ENCODE peak calls at places on chromosomes 2 and 18, in seven cellular contexts. One of them, this sample, is unnamed.

GRCh38 chr2:68115965-68116364 is 41.7 kb upstream of the PNO1 start:
- DNase-seq in neural progenitor cell: no peak
- DNase-seq in fibroblast of lung: no peak
- DNase-seq in astrocyte of the cerebellum: no peak
- DNase-seq in PC-9: no peak
- DNase-seq in uterus: no peak
- DNase-seq in colonic mucosa: no peak
- DNase-seq in this sample: no peak

GRCh38 chr18:46237891-46238290 is 133.7 kb downstream of the HAUS1 start:
- DNase-seq in neural progenitor cell: no peak
- DNase-seq in fibroblast of lung: no peak
- DNase-seq in astrocyte of the cerebellum: no peak
- DNase-seq in PC-9: no peak
- DNase-seq in uterus: no peak
- DNase-seq in colonic mucosa: no peak
- DNase-seq in this sample: no peak

GRCh38 chr2:39107156-39107555 is 13.7 kb downstream of the SOS1 start:
- DNase-seq in neural progenitor cell: peak
- DNase-seq in fibroblast of lung: peak
- DNase-seq in astrocyte of the cerebellum: no peak
- DNase-seq in PC-9: no peak
- DNase-seq in uterus: no peak
- DNase-seq in colonic mucosa: no peak
- DNase-seq in this sample: no peak

GRCh38 chr2:84894131-84894586 is 11.3 kb upstream of the TMSB10 start:
- DNase-seq in neural progenitor cell: peak
- DNase-seq in fibroblast of lung: no peak
- DNase-seq in astrocyte of the cerebellum: no peak
- DNase-seq in PC-9: peak
- DNase-seq in uterus: no peak
- DNase-seq in colonic mucosa: no peak
- DNase-seq in this sample: no peak

GRCh38 chr2:68901561-68901960 is 30.4 kb upstream of the BMP10 start:
- DNase-seq in neural progenitor cell: no peak
- DNase-seq in fibroblast of lung: no peak
- DNase-seq in astrocyte of the cerebellum: no peak
- DNase-seq in PC-9: no peak
- DNase-seq in uterus: no peak
- DNase-seq in colonic mucosa: no peak
- DNase-seq in this sample: no peak

GRCh38 chr2:149863227-149863626 is 275.7 kb upstream of the MMADHC start:
- DNase-seq in neural progenitor cell: no peak
- DNase-seq in fibroblast of lung: no peak
- DNase-seq in astrocyte of the cerebellum: no peak
- DNase-seq in PC-9: no peak
- DNase-seq in uterus: no peak
- DNase-seq in colonic mucosa: no peak
- DNase-seq in this sample: no peak

GRCh38 chr2:64840419-64840818 is 148.8 kb upstream of the SLC1A4 start:
- DNase-seq in neural progenitor cell: no peak
- DNase-seq in fibroblast of lung: peak
- DNase-seq in astrocyte of the cerebellum: no peak
- DNase-seq in PC-9: no peak
- DNase-seq in uterus: no peak
- DNase-seq in colonic mucosa: no peak
- DNase-seq in this sample: no peak

GRCh38 chr2:216478791-216479190 is 19.9 kb upstream of the RPL37A start:
- DNase-seq in neural progenitor cell: no peak
- DNase-seq in fibroblast of lung: no peak
- DNase-seq in astrocyte of the cerebellum: no peak
- DNase-seq in PC-9: no peak
- DNase-seq in uterus: no peak
- DNase-seq in colonic mucosa: no peak
- DNase-seq in this sample: no peak

GRCh38 chr18:39561136-39561535 is 1995.5 kb upstream of the CELF4 start:
- DNase-seq in neural progenitor cell: no peak
- DNase-seq in fibroblast of lung: peak
- DNase-seq in astrocyte of the cerebellum: peak
- DNase-seq in PC-9: no peak
- DNase-seq in uterus: no peak
- DNase-seq in colonic mucosa: no peak
- DNase-seq in this sample: no peak

GRCh38 chr2:44005831-44006230 is 10.0 kb upstream of the LRPPRC start:
- DNase-seq in neural progenitor cell: no peak
- DNase-seq in fibroblast of lung: no peak
- DNase-seq in astrocyte of the cerebellum: no peak
- DNase-seq in PC-9: no peak
- DNase-seq in uterus: no peak
- DNase-seq in colonic mucosa: no peak
- DNase-seq in this sample: no peak

GRCh38 chr18:10376735-10377134 is 77.7 kb upstream of the APCDD1 start:
- DNase-seq in neural progenitor cell: no peak
- DNase-seq in fibroblast of lung: no peak
- DNase-seq in astrocyte of the cerebellum: peak
- DNase-seq in PC-9: no peak
- DNase-seq in uterus: no peak
- DNase-seq in colonic mucosa: no peak
- DNase-seq in this sample: no peak

GRCh38 chr2:55089716-55090115 is 39.5 kb upstream of the RTN4 start:
- DNase-seq in neural progenitor cell: no peak
- DNase-seq in fibroblast of lung: no peak
- DNase-seq in astrocyte of the cerebellum: no peak
- DNase-seq in PC-9: no peak
- DNase-seq in uterus: no peak
- DNase-seq in colonic mucosa: no peak
- DNase-seq in this sample: no peak

GRCh38 chr2:196729418-196729817 is 70.1 kb downstream of the GTF3C3 start:
- DNase-seq in neural progenitor cell: no peak
- DNase-seq in fibroblast of lung: no peak
- DNase-seq in astrocyte of the cerebellum: no peak
- DNase-seq in PC-9: no peak
- DNase-seq in uterus: no peak
- DNase-seq in colonic mucosa: no peak
- DNase-seq in this sample: no peak

GRCh38 chr18:49127606-49128190 is 176.9 kb upstream of the SMAD7 start:
- DNase-seq in neural progenitor cell: no peak
- DNase-seq in fibroblast of lung: no peak
- DNase-seq in astrocyte of the cerebellum: no peak
- DNase-seq in PC-9: no peak
- DNase-seq in uterus: no peak
- DNase-seq in colonic mucosa: no peak
- DNase-seq in this sample: no peak

GRCh38 chr2:199861116-199861774 is 10.3 kb upstream of the FTCDNL1 start:
- DNase-seq in neural progenitor cell: no peak
- DNase-seq in fibroblast of lung: peak
- DNase-seq in astrocyte of the cerebellum: no peak
- DNase-seq in PC-9: no peak
- DNase-seq in uterus: no peak
- DNase-seq in colonic mucosa: no peak
- DNase-seq in this sample: peak

GRCh38 chr2:222707689-222708273 is 36.3 kb downstream of the MOGAT1 start:
- DNase-seq in neural progenitor cell: no peak
- DNase-seq in fibroblast of lung: peak
- DNase-seq in astrocyte of the cerebellum: no peak
- DNase-seq in PC-9: peak
- DNase-seq in uterus: no peak
- DNase-seq in colonic mucosa: no peak
- DNase-seq in this sample: no peak

GRCh38 chr18:58314284-58314683 is 270.3 kb downstream of the NEDD4L start:
- DNase-seq in neural progenitor cell: no peak
- DNase-seq in fibroblast of lung: peak
- DNase-seq in astrocyte of the cerebellum: peak
- DNase-seq in PC-9: peak
- DNase-seq in uterus: peak
- DNase-seq in colonic mucosa: no peak
- DNase-seq in this sample: peak

GRCh38 chr2:237180225-237180624 is 94.5 kb downstream of the COPS8 start:
- DNase-seq in neural progenitor cell: no peak
- DNase-seq in fibroblast of lung: peak
- DNase-seq in astrocyte of the cerebellum: no peak
- DNase-seq in PC-9: no peak
- DNase-seq in uterus: no peak
- DNase-seq in colonic mucosa: no peak
- DNase-seq in this sample: no peak

GRCh38 chr18:76997951-76998808 is 134.4 kb downstream of the MBP start:
- DNase-seq in neural progenitor cell: no peak
- DNase-seq in fibroblast of lung: no peak
- DNase-seq in astrocyte of the cerebellum: no peak
- DNase-seq in PC-9: no peak
- DNase-seq in uterus: no peak
- DNase-seq in colonic mucosa: no peak
- DNase-seq in this sample: no peak
- TF ChIP-seq CTCF in neural progenitor cell: no peak
- TF ChIP-seq CTCF in fibroblast of lung: no peak
- TF ChIP-seq CTCF in astrocyte of the cerebellum: no peak
- TF ChIP-seq CTCF in PC-9: no peak
- TF ChIP-seq CTCF in uterus: no peak
- TF ChIP-seq CTCF in colonic mucosa: no peak
- TF ChIP-seq CTCF in this sample: no peak

DNA sequence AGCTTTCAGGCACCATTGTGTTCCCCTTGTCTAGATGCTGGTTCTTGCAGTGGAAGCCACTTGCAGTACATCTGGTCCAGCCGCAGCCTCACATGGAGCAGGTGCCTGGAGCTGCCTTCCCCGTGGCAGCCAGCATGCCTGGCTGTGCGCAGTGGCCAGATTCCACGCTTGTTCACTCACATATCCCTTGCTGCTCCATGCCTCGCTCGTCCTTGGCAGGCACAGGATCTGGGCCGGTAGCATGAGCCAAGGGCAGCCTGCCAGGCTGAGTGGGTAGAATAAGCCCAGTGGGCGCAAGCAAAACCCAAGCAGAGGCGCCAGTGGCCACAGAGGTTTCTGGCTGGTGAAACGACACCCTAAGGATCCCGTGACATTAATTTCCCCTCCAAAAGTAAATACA is 20.6 kb downstream of the TMX3 start:
- DNase-seq in neural progenitor cell: no peak
- DNase-seq in fibroblast of lung: no peak
- DNase-seq in astrocyte of the cerebellum: no peak
- DNase-seq in PC-9: no peak
- DNase-seq in uterus: no peak
- DNase-seq in colonic mucosa: no peak
- DNase-seq in this sample: no peak
- H3K4me3 ChIP-seq in neural progenitor cell: no peak
- H3K4me3 ChIP-seq in fibroblast of lung: no peak
- H3K4me3 ChIP-seq in astrocyte of the cerebellum: no peak
- H3K4me3 ChIP-seq in PC-9: no peak
- H3K4me3 ChIP-seq in uterus: no peak
- H3K4me3 ChIP-seq in colonic mucosa: no peak
- H3K4me3 ChIP-seq in this sample: no peak

GRCh38 chr2:159558479-159558878 is 57.9 kb downstream of the BAZ2B start:
- DNase-seq in neural progenitor cell: no peak
- DNase-seq in fibroblast of lung: no peak
- DNase-seq in astrocyte of the cerebellum: peak
- DNase-seq in PC-9: no peak
- DNase-seq in uterus: no peak
- DNase-seq in colonic mucosa: no peak
- DNase-seq in this sample: no peak

GRCh38 chr2:159559034-159559433 is 57.3 kb downstream of the BAZ2B start:
- DNase-seq in neural progenitor cell: no peak
- DNase-seq in fibroblast of lung: no peak
- DNase-seq in astrocyte of the cerebellum: no peak
- DNase-seq in PC-9: no peak
- DNase-seq in uterus: no peak
- DNase-seq in colonic mucosa: no peak
- DNase-seq in this sample: no peak

GRCh38 chr2:159561242-159561641 is 55.1 kb downstream of the BAZ2B start:
- DNase-seq in neural progenitor cell: no peak
- DNase-seq in fibroblast of lung: no peak
- DNase-seq in astrocyte of the cerebellum: no peak
- DNase-seq in PC-9: no peak
- DNase-seq in uterus: no peak
- DNase-seq in colonic mucosa: no peak
- DNase-seq in this sample: no peak

GRCh38 chr2:159555651-159556392 is 60.5 kb downstream of the BAZ2B start:
- DNase-seq in neural progenitor cell: no peak
- DNase-seq in fibroblast of lung: no peak
- DNase-seq in astrocyte of the cerebellum: no peak
- DNase-seq in PC-9: no peak
- DNase-seq in uterus: no peak
- DNase-seq in colonic mucosa: no peak
- DNase-seq in this sample: no peak

DNA sequence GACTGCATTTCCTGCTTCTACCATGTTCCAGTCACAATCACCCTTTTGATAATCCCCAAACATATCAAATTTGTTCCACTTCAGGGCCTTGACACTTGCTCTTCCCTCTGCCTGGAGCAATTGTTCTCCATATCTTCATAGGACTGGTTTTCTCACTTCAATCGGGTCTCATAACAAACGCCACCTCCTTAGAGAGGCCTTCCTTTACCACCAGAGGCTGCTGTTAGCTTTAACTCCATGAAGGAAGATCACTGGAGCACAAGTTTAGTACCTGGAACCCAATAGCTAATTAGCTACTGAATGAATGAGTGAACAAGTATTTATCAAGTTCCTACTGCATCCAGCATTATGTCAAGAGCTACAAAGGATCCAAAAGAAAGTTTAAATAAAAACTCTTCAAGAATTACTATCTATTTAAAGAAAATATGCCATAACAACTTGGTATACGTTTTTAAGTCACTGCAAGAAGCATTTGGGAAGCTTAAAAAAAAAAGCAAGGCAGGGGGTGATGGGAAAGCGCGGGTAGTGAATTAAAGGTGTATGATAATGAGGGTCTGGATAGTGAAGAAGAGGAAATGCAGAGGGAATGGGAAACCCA is 58.8 kb downstream of the BAZ2B start:
- DNase-seq in neural progenitor cell: peak
- DNase-seq in fibroblast of lung: peak
- DNase-seq in astrocyte of the cerebellum: no peak
- DNase-seq in PC-9: no peak
- DNase-seq in uterus: no peak
- DNase-seq in colonic mucosa: no peak
- DNase-seq in this sample: peak
- TF ChIP-seq CTCF in neural progenitor cell: peak
- TF ChIP-seq CTCF in fibroblast of lung: peak
- TF ChIP-seq CTCF in astrocyte of the cerebellum: peak
- TF ChIP-seq CTCF in PC-9: peak
- TF ChIP-seq CTCF in uterus: no peak
- TF ChIP-seq CTCF in colonic mucosa: peak
- TF ChIP-seq CTCF in this sample: peak

DNA sequence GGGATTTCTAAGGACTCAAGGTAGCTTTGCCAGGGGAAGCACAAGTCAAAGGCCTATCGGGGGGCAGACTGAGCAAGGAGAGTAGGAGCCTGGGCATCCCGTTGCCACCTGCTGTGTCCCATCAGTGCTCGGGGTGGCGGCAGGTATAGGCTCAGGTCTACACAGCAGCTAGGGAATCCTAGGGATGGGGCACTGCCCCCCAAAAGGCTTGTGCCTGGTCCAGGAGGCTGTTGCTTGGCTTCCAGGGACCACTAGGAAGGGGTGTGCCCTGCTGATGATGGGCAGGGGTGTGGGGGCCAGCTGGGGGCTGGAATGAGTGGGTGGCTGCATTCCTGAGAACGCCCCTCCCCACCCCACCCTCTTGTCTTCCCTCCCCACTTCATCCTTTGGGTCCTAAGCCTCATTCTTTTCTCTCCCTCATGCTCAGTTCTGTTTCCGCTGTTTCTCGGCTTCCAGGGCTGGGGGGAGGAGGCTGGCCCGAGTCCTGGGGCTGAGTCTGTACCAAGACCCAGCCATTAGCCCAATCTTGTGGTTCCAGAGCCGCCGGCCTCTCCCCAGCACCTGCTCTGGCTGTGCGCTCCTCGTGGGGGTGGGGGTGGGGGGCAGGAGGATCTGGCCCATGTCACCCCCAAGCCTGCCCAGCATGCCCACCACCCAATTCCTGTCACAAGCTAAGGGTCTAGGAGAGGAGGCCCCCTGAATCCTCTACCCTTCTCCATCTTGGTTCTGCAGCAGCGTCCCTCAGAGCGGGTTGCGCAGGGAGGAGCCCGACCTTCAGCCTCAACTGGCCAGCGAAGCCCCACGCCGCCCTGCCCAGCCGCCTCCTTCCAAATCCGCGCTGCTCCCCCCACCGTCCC is 12.8 kb downstream of the SPEG start:
- DNase-seq in neural progenitor cell: no peak
- DNase-seq in fibroblast of lung: no peak
- DNase-seq in astrocyte of the cerebellum: no peak
- DNase-seq in PC-9: no peak
- DNase-seq in uterus: no peak
- DNase-seq in colonic mucosa: no peak
- DNase-seq in this sample: no peak
- H3K4me3 ChIP-seq in neural progenitor cell: no peak
- H3K4me3 ChIP-seq in fibroblast of lung: no peak
- H3K4me3 ChIP-seq in astrocyte of the cerebellum: no peak
- H3K4me3 ChIP-seq in PC-9: no peak
- H3K4me3 ChIP-seq in uterus: no peak
- H3K4me3 ChIP-seq in colonic mucosa: no peak
- H3K4me3 ChIP-seq in this sample: no peak